ENCODE peak calls at places on chromosomes 4 and X, in four cellular contexts. H is transverse colon, B is upper lobe of left lung, X is ovary. T is an unnamed sample.

GRCh38 chrX:63754860-63755579 is 30.0 kb downstream of the ARHGEF9 start:
- DNase-seq in H (peak; percentile 92), B (peak; percentile 95), X (peak; percentile 91), T (peak; percentile 96)

GRCh38 chr4:154367659-154368058 is 123.9 kb downstream of the DCHS2 start:
- DNase-seq in H (no peak), B (no peak), X (no peak), T (no peak)

GRCh38 chr4:86013623-86014022 is 346.2 kb downstream of the MAPK10 start:
- DNase-seq in H (no peak), X (no peak), B (no peak), T (no peak)

GRCh38 chr4:102318526-102318925 is 26.8 kb downstream of the SLC39A8 start:
- DNase-seq in X (no peak), H (peak; percentile 20), B (no peak), T (no peak)

GRCh38 chr4:126427781-126428360 is 1113.1 kb downstream of the FAT4 start:
- DNase-seq in B (no peak), H (no peak), X (no peak), T (no peak)

GRCh38 chr4:8913121-8913857 is 41.6 kb upstream of the HMX1 start:
- DNase-seq in X (no peak), H (no peak), B (no peak), T (no peak)

GRCh38 chr4:30767147-30767546 is 47.0 kb downstream of the PCDH7 start:
- DNase-seq in X (no peak), B (no peak), H (no peak), T (no peak)

GRCh38 chr4:3828546-3828945 is 62.4 kb downstream of the ADRA2C start:
- DNase-seq in H (no peak), B (no peak), X (no peak), T (no peak)

GRCh38 chr4:25926473-25926872 is 12.5 kb downstream of the SMIM20 start:
- DNase-seq in B (no peak), H (no peak), X (no peak), T (no peak)

GRCh38 chr4:76733380-76733779 is 164.6 kb downstream of the SOWAHB start:
- DNase-seq in B (no peak), H (peak; percentile 52), X (no peak), T (no peak)

GRCh38 chr4:108303488-108304177 is 134.9 kb upstream of the LEF1 start:
- DNase-seq in B (no peak), X (no peak), H (no peak), T (no peak)

GRCh38 chrX:138874271-138874670 is 162.8 kb upstream of the FGF13 start:
- DNase-seq in B (no peak), H (no peak), X (no peak), T (no peak)

GRCh38 chr4:57098945-57099344 is 11.2 kb downstream of the IGFBP7 start:
- DNase-seq in H (no peak), B (no peak), X (no peak), T (no peak)

GRCh38 chrX:118254611-118255010 is 91.3 kb upstream of the WDR44 start:
- DNase-seq in H (peak; percentile 56), B (no peak), X (peak; percentile 60), T (no peak)

GRCh38 chrX:7264399-7264798 is 116.4 kb upstream of the PUDP start:
- DNase-seq in H (no peak), B (no peak), X (no peak), T (no peak)

GRCh38 chr4:112916868-112917267 is 132.6 kb upstream of the ANK2 start:
- DNase-seq in X (no peak), B (no peak), H (no peak), T (no peak)

GRCh38 chr4:147638942-147639341 is 21.7 kb downstream of the TMEM184C start:
- DNase-seq in X (no peak), B (no peak), H (no peak), T (no peak)

GRCh38 chr4:168622600-168622999 is 125.7 kb downstream of the PALLD start:
- DNase-seq in X (no peak), B (no peak), H (no peak), T (no peak)

GRCh38 chr4:26317766-26318165 is 3.0 kb upstream of the RBPJ start:
- DNase-seq in B (no peak), X (no peak), H (no peak), T (no peak)

GRCh38 chrX:22095306-22095705 is 63.2 kb downstream of the PHEX start:
- DNase-seq in B (no peak), X (peak; percentile 26), H (peak; percentile 10), T (no peak)

GRCh38 chr4:15002659-15003440 is 569 bp downstream of the CPEB2 start:
- DNase-seq in H (peak; percentile 86), B (peak; percentile 95), X (peak; percentile 74), T (peak; percentile 93)

GRCh38 chr4:87805971-87806370 is 6.6 kb downstream of the IBSP start:
- DNase-seq in H (no peak), X (no peak), B (no peak), T (no peak)

GRCh38 chr4:15402974-15403373 is 24.9 kb upstream of the C1QTNF7 start:
- DNase-seq in H (no peak), X (no peak), B (no peak), T (no peak)

GRCh38 chr4:137583650-137584049 is 51.4 kb upstream of the PCDH18 start:
- DNase-seq in B (no peak), X (no peak), H (no peak), T (no peak)

GRCh38 chrX:135089126-135089525 is 31.2 kb downstream of the ETDB start:
- DNase-seq in H (no peak), X (no peak), B (no peak), T (no peak)

GRCh38 chr4:21034728-21035127 is 334.5 kb downstream of the PACRGL start:
- DNase-seq in X (no peak), H (no peak), B (no peak), T (no peak)

GRCh38 chr4:2036327-2036726 is 22.8 kb upstream of the NAT8L start:
- DNase-seq in B (no peak), X (no peak), H (peak; percentile 80), T (no peak)

GRCh38 chr4:13933163-13933562 is 305.6 kb upstream of the BOD1L1 start:
- DNase-seq in B (no peak), H (no peak), X (no peak), T (no peak)

GRCh38 chr4:48375651-48376291 is 34.4 kb downstream of the SLAIN2 start:
- DNase-seq in B (no peak), X (no peak), H (peak; percentile 71), T (no peak)

GRCh38 chr4:188822698-188823097 is 683.5 kb downstream of the TRIML1 start:
- DNase-seq in H (no peak), X (no peak), B (no peak), T (no peak)

GRCh38 chrX:9072281-9072680 is 38.4 kb upstream of the FAM9B start:
- DNase-seq in X (no peak), H (no peak), B (no peak), T (no peak)

GRCh38 chrX:108199691-108200090 is 108.1 kb downstream of the ATG4A start:
- DNase-seq in H (no peak), B (no peak), X (peak; percentile 30), T (no peak)

GRCh38 chrX:19839770-19840254 is 47.6 kb downstream of the SH3KBP1 start:
- DNase-seq in X (no peak), B (no peak), H (no peak), T (no peak)

GRCh38 chr4:177367336-177367735 is 57.7 kb downstream of the NEIL3 start:
- DNase-seq in X (no peak), H (no peak), B (no peak), T (no peak)

GRCh38 chrX:18461431-18461830 is 36.0 kb downstream of the CDKL5 start:
- DNase-seq in H (no peak), X (no peak), B (no peak), T (no peak)

GRCh38 chrX:18410038-18410437 is 15.4 kb upstream of the CDKL5 start:
- DNase-seq in X (no peak), B (no peak), H (no peak), T (no peak)

GRCh38 chr4:183832776-183833450 is 72.2 kb upstream of the STOX2 start:
- DNase-seq in X (no peak), H (no peak), B (no peak), T (no peak)

DNA sequence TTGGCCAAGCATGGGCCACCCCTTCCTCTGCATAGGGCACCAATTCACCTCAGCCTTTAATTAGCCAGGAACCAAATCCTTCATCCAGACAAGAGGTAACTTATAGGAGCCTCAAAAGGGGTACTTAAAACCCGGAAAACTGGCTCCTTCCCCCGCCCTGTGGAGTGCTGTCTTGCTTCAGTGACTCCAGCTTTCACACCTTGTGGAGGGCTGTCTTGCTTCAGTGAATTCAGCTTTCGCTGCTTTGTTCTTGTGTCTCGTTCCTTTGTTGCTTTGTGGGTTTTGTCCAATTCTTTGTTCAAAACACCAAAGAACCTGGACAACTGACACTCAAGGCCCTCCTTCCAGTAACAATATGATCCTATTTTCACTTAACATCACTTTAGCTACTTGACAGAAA is 82.2 kb upstream of the FRG1 start:
- DNase-seq in H (no peak), X (no peak), B (no peak), T (no peak)
- TF ChIP-seq EP300 in H (no peak), X (no peak), B (no peak), T (no peak)

DNA sequence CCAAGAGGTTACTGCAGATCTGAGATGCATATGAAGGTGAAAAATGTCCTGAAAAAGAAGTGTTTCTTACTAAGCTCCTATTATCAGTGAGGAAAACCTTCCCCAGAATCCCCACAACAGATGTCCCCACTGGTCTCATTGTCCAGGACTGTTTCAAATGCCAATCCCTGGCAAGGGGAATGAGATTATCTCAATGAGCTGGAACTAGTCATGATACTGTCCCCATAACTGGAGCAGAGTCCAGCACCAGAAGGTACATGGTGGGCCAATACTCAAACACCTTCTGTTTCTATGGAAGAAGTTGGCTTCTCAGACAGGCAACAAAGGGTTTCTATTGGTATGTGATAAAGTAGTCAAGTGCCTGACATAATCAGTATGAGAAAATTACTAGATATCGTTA is 221.1 kb upstream of the TLL1 start:
- DNase-seq in B (no peak), H (no peak), X (no peak), T (no peak)
- TF ChIP-seq CTCF in B (no peak), H (no peak), X (no peak), T (no peak)

GRCh38 chrX:12987340-12987739 is 12.4 kb downstream of the TMSB4X start:
- DNase-seq in B (no peak), X (no peak), H (no peak), T (no peak)

GRCh38 chrX:12985336-12985735 is 10.4 kb downstream of the TMSB4X start:
- DNase-seq in H (no peak), X (no peak), B (no peak), T (no peak)

GRCh38 chrX:12986886-12987285 is 12.0 kb downstream of the TMSB4X start:
- DNase-seq in H (no peak), X (no peak), B (no peak), T (no peak)

GRCh38 chrX:12986164-12986779 is 11.4 kb downstream of the TMSB4X start:
- DNase-seq in B (no peak), X (no peak), H (no peak), T (no peak)

GRCh38 chrX:12984629-12985303 is 9.9 kb downstream of the TMSB4X start:
- DNase-seq in B (no peak), H (peak; percentile 73), X (no peak), T (no peak)
- TF ChIP-seq EP300 in B (no peak), H (no peak), X (no peak), T (no peak)

GRCh38 chr4:69497886-69498395 is 2.2 kb upstream of the UGT2B4 start:
- DNase-seq in H (no peak), X (no peak), B (no peak), T (no peak)

GRCh38 chr4:69503558-69503957 is 7.9 kb upstream of the UGT2B4 start:
- DNase-seq in X (no peak), B (no peak), H (no peak), T (no peak)
- TF ChIP-seq CTCF in X (no peak), B (no peak), H (no peak), T (no peak)

GRCh38 chr4:38867478-38868054 is at the start of gene FAM114A1:
- DNase-seq in B (peak; percentile 96), X (peak; percentile 80), H (peak; percentile 89), T (no peak)
- TF ChIP-seq EP300 in B (no peak), X (no peak), H (no peak), T (no peak)

T was measured in esophagus muscularis mucosa.